ENCODE peak calls at places on chromosomes 4 and X, in four cellular contexts. V is K562, E is HepG2, L is GM12878. K is an unnamed sample.

GRCh38 chr4:169945636-169946035 is 80.6 kb downstream of the MFAP3L start:
- DNase-seq in L (no peak), V (no peak), E (no peak), K (no peak)

GRCh38 chrX:40539214-40540142 is 41.3 kb upstream of the ATP6AP2 start:
- DNase-seq in E (no peak), L (peak; percentile 56), V (peak; percentile 80), K (no peak)

GRCh38 chr4:38902695-38903094 is 35.1 kb downstream of the FAM114A1 start:
- DNase-seq in V (peak; percentile 43), E (peak; percentile 27), L (no peak), K (peak; percentile 13)

GRCh38 chr4:145804134-145804533 is 124.2 kb downstream of the C4orf51 start:
- DNase-seq in V (no peak), E (peak; percentile 54), L (no peak), K (no peak)

GRCh38 chr4:41359069-41359769 is 102.5 kb downstream of the UCHL1 start:
- DNase-seq in E (no peak), V (no peak), L (no peak), K (peak; percentile 72)

GRCh38 chrX:96140796-96141195 is 543.8 kb upstream of the DIAPH2 start:
- DNase-seq in E (no peak), V (no peak), L (no peak), K (no peak)

GRCh38 chrX:40299028-40299479 is 201.3 kb upstream of the BCOR start:
- DNase-seq in V (peak; percentile 23), E (no peak), L (no peak), K (no peak)

GRCh38 chr4:40547446-40548132 is 82.1 kb downstream of the RBM47 start:
- DNase-seq in V (no peak), E (no peak), L (no peak), K (no peak)

GRCh38 chrX:50180073-50180940 is 20.5 kb downstream of the AKAP4 start:
- DNase-seq in V (peak; percentile 60), L (no peak), E (peak; percentile 66), K (peak; percentile 12)

GRCh38 chr4:85603437-85604336 is 128.7 kb downstream of the ARHGAP24 start:
- DNase-seq in E (no peak), L (no peak), V (no peak), K (no peak)

GRCh38 chrX:148270499-148270898 is 229.9 kb upstream of the AFF2 start:
- DNase-seq in V (no peak), E (no peak), L (no peak), K (no peak)

GRCh38 chrX:139933904-139934303 is 1.1 kb upstream of the ATP11C start:
- DNase-seq in L (no peak), V (no peak), E (peak; percentile 52), K (peak; percentile 13)

GRCh38 chr4:1476140-1476513 is 69.9 kb upstream of the NKX1-1 start:
- DNase-seq in E (no peak), V (no peak), L (no peak), K (no peak)

GRCh38 chr4:143986173-143986572 is 33.0 kb downstream of the GYPB start:
- DNase-seq in V (no peak), E (no peak), L (no peak), K (no peak)

GRCh38 chrX:17563515-17563914 is 173.8 kb upstream of the SCML1 start:
- DNase-seq in L (no peak), V (no peak), E (no peak), K (no peak)

GRCh38 chrX:109740076-109740809 is 7.2 kb upstream of the ACSL4 start:
- DNase-seq in E (peak; percentile 95), V (peak; percentile 28), L (no peak), K (peak; percentile 80)

GRCh38 chr4:33924801-33925200 is 2319.5 kb downstream of the ARAP2 start:
- DNase-seq in L (no peak), V (no peak), E (no peak), K (no peak)

GRCh38 chr4:82217986-82218715 is 155.6 kb downstream of the HNRNPD start:
- DNase-seq in V (no peak), E (no peak), L (no peak), K (peak; percentile 2)

GRCh38 chr4:3484057-3484973 is 21.2 kb downstream of the DOK7 start:
- DNase-seq in L (no peak), V (no peak), E (peak; percentile 12), K (peak; percentile 60)

GRCh38 chrX:153995504-153995903 is 22.9 kb downstream of the TMEM187 start:
- DNase-seq in V (no peak), L (no peak), E (no peak), K (no peak)

GRCh38 chrX:72100824-72101351 is 30.8 kb downstream of the RTL5 start:
- DNase-seq in E (no peak), V (no peak), L (peak; percentile 70), K (no peak)

GRCh38 chr4:26081795-26082498 is 167.9 kb downstream of the SMIM20 start:
- DNase-seq in L (no peak), V (peak; percentile 57), E (peak; percentile 32), K (peak; percentile 15)
- TF ChIP-seq MYC in L (no peak), V (no peak), E (no peak), K (no peak)

DNA sequence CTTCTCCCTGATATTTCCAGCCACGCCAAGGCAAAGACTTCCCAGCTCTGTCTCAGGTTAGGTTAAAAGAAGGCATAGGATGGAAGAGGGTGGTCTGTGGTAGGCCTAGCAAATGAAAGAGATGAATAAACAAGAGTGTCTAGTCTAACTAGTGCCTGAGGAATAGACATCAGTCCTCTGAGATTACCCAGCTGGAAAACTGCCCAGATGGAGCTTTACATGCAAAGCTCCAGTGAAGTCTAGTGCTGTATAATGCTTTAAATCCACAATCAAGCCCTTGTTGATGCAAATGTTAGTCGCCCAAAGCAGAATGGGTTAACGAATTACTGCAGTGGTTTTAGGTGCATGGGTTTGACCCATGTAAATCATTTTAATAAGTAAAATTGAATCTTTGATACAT is 24.8 kb upstream of the GUCY1B1 start:
- DNase-seq in L (no peak), V (no peak), E (no peak), K (no peak)
- TF ChIP-seq MAX in L (no peak), V (no peak), E (no peak), K (no peak)

GRCh38 chrX:57353472-57354132 is 67.1 kb downstream of the FAAH2 start:
- DNase-seq in L (no peak), V (no peak), E (no peak), K (no peak)
- TF ChIP-seq RAD21 in L (no peak), V (no peak), E (no peak), K (no peak)

DNA sequence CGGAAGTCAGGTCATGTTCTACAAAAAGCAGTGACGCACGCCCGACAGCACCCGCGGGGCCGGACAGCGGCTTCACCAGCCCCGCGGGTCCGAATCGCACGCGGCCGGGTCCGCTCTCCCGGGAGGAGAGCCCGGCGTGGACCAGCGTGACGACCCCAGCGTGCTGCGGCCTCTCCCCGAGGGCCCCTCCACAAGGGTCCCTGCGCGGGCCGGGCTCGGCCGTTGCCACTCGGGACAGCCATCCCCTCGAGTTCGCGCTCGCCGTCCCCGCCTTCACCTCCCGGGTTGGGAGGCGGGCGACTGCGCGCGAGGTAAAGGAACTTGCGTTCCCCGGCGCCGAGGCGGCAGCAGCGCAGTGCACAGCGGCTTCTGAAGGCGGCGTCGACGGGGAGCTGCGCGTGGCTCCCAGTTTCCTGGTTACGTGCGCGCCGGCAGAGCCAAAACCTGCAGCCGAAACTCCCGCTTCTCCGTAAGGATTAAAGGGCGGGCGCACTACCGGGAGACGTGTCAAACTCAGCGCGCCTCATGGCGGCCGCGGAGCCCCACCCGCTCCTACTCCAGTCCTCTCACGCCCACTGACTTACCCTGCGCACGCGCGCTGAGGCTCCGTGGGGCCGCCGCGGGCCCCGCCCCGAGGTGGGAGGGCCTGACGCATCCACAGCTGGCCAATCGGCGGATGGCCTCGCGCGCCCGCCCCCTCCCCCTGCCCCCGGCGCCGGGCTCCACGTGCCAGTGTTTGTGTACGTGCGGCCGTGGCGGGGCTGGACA is 416 bp upstream of the LRP2BP start:
- DNase-seq in V (peak; percentile 98), E (peak; percentile 96), L (peak; percentile 97), K (peak; percentile 84)
- TF ChIP-seq MYC in V (peak; percentile 84), E (peak; percentile 86), L (peak; percentile 37), K (peak; percentile 36)

DNA sequence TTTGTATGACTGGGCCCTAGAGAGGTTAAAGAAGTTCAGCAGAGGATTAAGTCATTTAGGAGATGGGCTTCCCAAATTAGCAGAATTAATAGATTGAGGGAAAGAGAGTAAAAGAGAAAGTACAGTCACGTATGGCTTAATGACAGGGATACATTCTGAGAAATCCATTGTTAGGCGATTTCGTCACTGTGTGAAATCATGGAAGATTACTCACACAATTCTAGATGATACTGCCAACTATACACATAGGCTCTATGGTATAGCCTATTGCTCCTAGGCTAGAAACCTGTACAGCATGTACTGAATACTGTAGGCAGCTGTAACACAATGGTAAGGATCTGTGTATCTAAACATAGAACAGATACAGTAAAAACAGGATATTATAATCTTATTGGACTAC is 180.6 kb downstream of the RNF150 start:
- DNase-seq in E (no peak), L (no peak), V (no peak), K (no peak)
- TF ChIP-seq MAX in E (no peak), L (no peak), V (no peak), K (no peak)

DNA sequence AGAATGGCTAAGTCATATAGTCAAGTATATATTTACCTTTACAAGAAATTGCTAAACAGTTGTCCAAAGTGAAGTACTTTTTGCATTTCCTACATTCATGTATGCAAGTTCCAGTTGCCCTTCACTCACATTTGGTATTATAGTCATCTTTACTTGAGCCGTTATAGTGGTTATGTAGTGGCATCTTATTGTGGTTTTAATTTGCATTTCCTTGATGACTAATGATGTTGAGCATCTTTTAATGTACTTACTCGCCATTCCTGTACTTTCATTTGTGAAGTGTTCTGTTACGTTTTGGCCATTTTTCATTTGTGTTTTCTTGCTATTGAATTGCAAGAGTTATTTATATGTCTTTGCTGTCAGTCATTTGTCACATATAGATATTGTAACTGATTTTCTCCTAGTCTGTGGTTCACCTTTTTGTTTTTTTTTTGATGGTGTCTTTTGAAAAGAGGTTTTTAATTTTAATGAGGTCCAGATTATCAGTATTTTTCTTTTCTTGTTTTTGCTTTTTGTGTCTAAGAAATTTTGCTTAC is 27.6 kb downstream of the ARFIP1 start:
- DNase-seq in L (peak; percentile 9), V (no peak), E (no peak), K (no peak)
- TF ChIP-seq RAD21 in L (no peak), V (no peak), E (no peak), K (no peak)

DNA sequence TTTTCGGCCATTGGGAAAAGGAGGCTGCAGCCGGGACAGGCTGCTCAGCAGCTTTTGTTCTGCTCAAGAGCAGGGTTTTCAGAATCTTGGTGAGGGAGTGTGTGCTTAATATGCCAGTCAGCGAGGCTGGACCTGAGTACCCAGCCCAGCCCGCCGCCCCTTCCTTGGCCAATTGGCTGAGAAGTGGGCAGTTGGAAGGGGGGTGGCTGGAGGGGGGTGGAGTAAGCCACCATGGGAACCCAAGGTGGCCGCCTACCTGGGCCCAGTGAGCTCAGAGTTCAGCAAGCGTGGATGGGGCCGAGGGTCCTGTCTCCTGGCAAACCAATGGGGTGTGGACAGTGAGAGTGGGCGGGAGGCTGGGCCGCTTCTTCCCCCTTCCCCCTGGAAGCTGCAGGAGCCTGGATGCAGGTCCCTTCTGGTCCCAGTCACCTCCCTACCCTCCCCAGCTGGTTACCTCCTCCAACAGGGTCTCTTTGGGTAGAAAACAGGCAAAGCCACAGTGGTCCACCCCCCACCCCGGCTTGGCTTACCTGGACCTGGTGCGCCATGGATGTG is 52.5 kb downstream of the SORCS2 start:
- DNase-seq in E (no peak), L (no peak), V (no peak), K (no peak)
- TF ChIP-seq MYC in E (no peak), L (no peak), V (no peak), K (no peak)

GRCh38 chr4:44651425-44651824 is at the start of gene YIPF7:
- DNase-seq in E (no peak), L (no peak), V (no peak), K (no peak)
- TF ChIP-seq MAX in E (no peak), L (no peak), V (no peak), K (no peak)